ENCODE peak calls at places on chromosomes 11 and 22, in seven cellular contexts. L is heart right ventricle, J is upper lobe of right lung, B is suprapubic skin, Q is esophagus squamous epithelium, T is left ventricle myocardium inferior, D is fibroblast of lung. Z is an unnamed sample. For H3K4me1, the result is how much of the 10 kb centered on the place peaks cover.

GRCh38 chr11:115590254-115590653 is 86.0 kb upstream of the CADM1 start:
- DNase-seq in L (no peak), J (no peak), B (no peak), Q (no peak), T (peak), D (no peak), Z (no peak)

GRCh38 chr11:32225491-32226285 is 134.8 kb downstream of the RCN1 start:
- DNase-seq in L (no peak), J (no peak), B (no peak), Q (no peak), T (no peak), D (no peak), Z (no peak)

GRCh38 chr11:71364176-71364671 is 84.0 kb downstream of the DHCR7 start:
- DNase-seq in L (no peak), J (no peak), B (no peak), Q (no peak), T (no peak), D (no peak), Z (no peak)

GRCh38 chr22:44204937-44205712 is 24.4 kb downstream of the PARVG start:
- DNase-seq in L (no peak), J (no peak), B (peak), Q (no peak), T (no peak), D (no peak), Z (no peak)

GRCh38 chr11:3042496-3043314 is 14.5 kb downstream of the CARS1 start:
- DNase-seq in L (no peak), J (no peak), B (no peak), Q (no peak), T (peak), D (no peak), Z (no peak)

GRCh38 chr11:15852179-15852578 is 504.2 kb downstream of the SOX6 start:
- DNase-seq in L (no peak), J (no peak), B (no peak), Q (no peak), T (no peak), D (peak), Z (no peak)

GRCh38 chr11:115548878-115549528 is 44.8 kb upstream of the CADM1 start:
- DNase-seq in L (no peak), J (no peak), B (no peak), Q (no peak), T (no peak), D (no peak), Z (no peak)

GRCh38 chr11:61555051-61555969 is 25.6 kb downstream of the SYT7 start:
- DNase-seq in L (no peak), J (no peak), B (no peak), Q (no peak), T (no peak), D (no peak), Z (no peak)

GRCh38 chr11:46896719-46897406 is 21.5 kb downstream of the LRP4 start:
- DNase-seq in L (no peak), J (no peak), B (no peak), Q (no peak), T (no peak), D (peak), Z (no peak)

GRCh38 chr11:111912535-111912934 is at the start of gene HSPB2:
- DNase-seq in L (peak), J (no peak), B (no peak), Q (no peak), T (peak), D (no peak), Z (no peak)

GRCh38 chr11:37988031-37988430 is 1390.0 kb upstream of the RAG2 start:
- DNase-seq in L (peak), J (no peak), B (no peak), Q (no peak), T (no peak), D (peak), Z (no peak)

GRCh38 chr11:119650251-119650650 is 78.7 kb downstream of the NECTIN1 start:
- DNase-seq in L (no peak), J (no peak), B (no peak), Q (no peak), T (no peak), D (no peak), Z (no peak)

GRCh38 chr22:50686794-50687193 is 14.2 kb downstream of the SHANK3 start:
- DNase-seq in L (no peak), J (no peak), B (no peak), Q (no peak), T (no peak), D (no peak), Z (no peak)

GRCh38 chr11:121459413-121460041 is 6.8 kb upstream of the SORL1-AS1 start:
- DNase-seq in L (no peak), J (no peak), B (no peak), Q (no peak), T (no peak), D (no peak), Z (no peak)

GRCh38 chr11:33268945-33269567 is 11.9 kb downstream of the HIPK3 start:
- DNase-seq in L (no peak), J (no peak), B (no peak), Q (no peak), T (no peak), D (peak), Z (no peak)

GRCh38 chr11:113960702-113961330 is 14.1 kb upstream of the HTR3A start:
- DNase-seq in L (no peak), J (no peak), B (no peak), Q (no peak), T (no peak), D (no peak), Z (no peak)

GRCh38 chr11:114200785-114201184 is 95.4 kb upstream of the NNMT start:
- DNase-seq in L (no peak), J (no peak), B (no peak), Q (no peak), T (no peak), D (no peak), Z (no peak)

GRCh38 chr22:22593964-22594656 is 35.0 kb upstream of the PRAME start:
- DNase-seq in L (no peak), J (no peak), B (no peak), Q (no peak), T (no peak), D (peak), Z (no peak)

GRCh38 chr11:75918295-75918694 is 103.3 kb downstream of the UVRAG start:
- DNase-seq in L (no peak), J (no peak), B (no peak), Q (no peak), T (no peak), D (no peak), Z (no peak)

GRCh38 chr22:47059701-47060161 is 297.3 kb downstream of the TBC1D22A start:
- DNase-seq in L (no peak), J (peak), B (no peak), Q (no peak), T (no peak), D (no peak), Z (no peak)

GRCh38 chr22:17707526-17707925 is 66.7 kb downstream of the BID start:
- DNase-seq in L (no peak), J (no peak), B (no peak), Q (no peak), T (no peak), D (peak), Z (no peak)

GRCh38 chr11:70501933-70502540 is 103.7 kb downstream of the CTTN start:
- DNase-seq in L (no peak), J (peak), B (no peak), Q (no peak), T (peak), D (no peak), Z (no peak)

GRCh38 chr11:697028-697491 is 1.4 kb downstream of the TMEM80 start:
- DNase-seq in L (no peak), J (no peak), B (peak), Q (no peak), T (no peak), D (peak), Z (no peak)

GRCh38 chr22:35582861-35583670 is 34.1 kb downstream of the MB start:
- DNase-seq in L (no peak), J (no peak), B (no peak), Q (no peak), T (peak), D (peak), Z (no peak)

GRCh38 chr11:71366076-71366475 is 82.1 kb downstream of the DHCR7 start:
- DNase-seq in L (no peak), J (no peak), B (no peak), Q (no peak), T (no peak), D (no peak), Z (no peak)

GRCh38 chr11:18368236-18368635 is 26.1 kb upstream of the LDHA start:
- DNase-seq in L (no peak), J (no peak), B (no peak), Q (no peak), T (no peak), D (no peak), Z (no peak)

GRCh38 chr11:19306570-19306969 is 65.8 kb upstream of the E2F8 start:
- DNase-seq in L (no peak), J (no peak), B (no peak), Q (no peak), T (no peak), D (no peak), Z (no peak)

GRCh38 chr11:35142481-35143207 is 3.7 kb downstream of the CD44 start:
- DNase-seq in L (no peak), J (no peak), B (peak), Q (no peak), T (no peak), D (peak), Z (no peak)
- H3K4me1 ChIP-seq in L (half or more), J (half or more), B (half or more), Q (half or more), T (under half), D (under half), Z (under half)

GRCh38 chr11:64918056-64918455 is 1.0 kb upstream of the ATG2A start:
- DNase-seq in L (no peak), J (no peak), B (no peak), Q (no peak), T (no peak), D (peak), Z (no peak)
- H3K27ac ChIP-seq in L (peak), J (peak), B (peak), Q (peak), T (peak), D (peak), Z (peak)

GRCh38 chr11:77981346-77981947 is 13.0 kb downstream of the INTS4 start:
- DNase-seq in L (no peak), J (no peak), B (no peak), Q (no peak), T (no peak), D (no peak), Z (no peak)
- H3K4me1 ChIP-seq in L (under half), J (under half), B (under half), Q (under half), T (under half), D (under half), Z (under half)

DNA sequence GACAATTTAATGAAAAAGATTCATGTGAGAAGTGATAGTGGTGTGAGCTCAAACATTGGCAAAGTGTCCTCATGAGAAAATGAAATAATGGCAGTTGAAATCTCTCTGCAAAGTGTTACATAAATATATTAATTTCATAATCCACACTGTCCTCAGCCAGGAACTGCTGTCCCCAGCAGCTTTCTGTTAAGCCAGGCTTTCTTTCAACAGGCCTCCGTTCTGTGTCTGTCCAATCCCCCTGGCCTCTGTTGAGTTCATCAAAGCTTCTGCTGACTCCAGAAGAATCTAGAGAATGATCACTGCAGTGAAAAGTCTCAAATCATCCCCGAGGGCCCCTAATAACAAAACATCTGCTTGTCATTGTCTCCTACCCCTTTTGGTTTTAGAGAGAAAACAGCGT is 10.0 kb upstream of the ASCC2 start:
- DNase-seq in L (no peak), J (no peak), B (no peak), Q (no peak), T (no peak), D (no peak), Z (no peak)
- H3K27ac ChIP-seq in L (no peak), J (peak), B (no peak), Q (no peak), T (no peak), D (no peak), Z (no peak)

GRCh38 chr11:10599388-10600175 is 31.1 kb upstream of the LYVE1 start:
- DNase-seq in L (no peak), J (no peak), B (no peak), Q (no peak), T (no peak), D (no peak), Z (no peak)
- H3K4me1 ChIP-seq in L (under half), J (under half), B (under half), Q (under half), T (under half), D (under half), Z (under half)

Z was measured in right atrium auricular region.